ENCODE peak calls at places on chromosomes 1 and 21, in four cellular contexts. One of them, this sample, is unnamed. For H3K27me3 and H3K36me3, the result is how much of the 10 kb centered on the place peaks cover.

GRCh38 chr1:22137006-22137720 is 5.7 kb downstream of the WNT4 start:
- DNase-seq in osteoblast: no peak
- DNase-seq in adipocyte: no peak
- DNase-seq in mammary epithelial cell: peak
- DNase-seq in this sample: peak

GRCh38 chr21:46144464-46145070 is 10.8 kb downstream of the FTCD start:
- DNase-seq in osteoblast: peak
- DNase-seq in adipocyte: no peak
- DNase-seq in mammary epithelial cell: no peak
- DNase-seq in this sample: no peak

GRCh38 chr1:89682630-89683029 is 49.7 kb downstream of the LRRC8C start:
- DNase-seq in osteoblast: no peak
- DNase-seq in adipocyte: no peak
- DNase-seq in mammary epithelial cell: no peak
- DNase-seq in this sample: no peak

GRCh38 chr1:81660286-81660685 is 140.4 kb upstream of the ADGRL2 start:
- DNase-seq in osteoblast: no peak
- DNase-seq in adipocyte: no peak
- DNase-seq in mammary epithelial cell: no peak
- DNase-seq in this sample: no peak

GRCh38 chr1:51989582-51990477 is 670 bp downstream of the RAB3B start:
- DNase-seq in osteoblast: peak
- DNase-seq in adipocyte: no peak
- DNase-seq in mammary epithelial cell: no peak
- DNase-seq in this sample: peak

GRCh38 chr1:203289281-203289981 is 15.9 kb upstream of the BTG2 start:
- DNase-seq in osteoblast: peak
- DNase-seq in adipocyte: no peak
- DNase-seq in mammary epithelial cell: no peak
- DNase-seq in this sample: peak

GRCh38 chr1:241615043-241615974 is 24.9 kb downstream of the CHML start:
- DNase-seq in osteoblast: no peak
- DNase-seq in adipocyte: no peak
- DNase-seq in mammary epithelial cell: no peak
- DNase-seq in this sample: no peak

GRCh38 chr1:118008011-118008410 is 78.5 kb downstream of the WDR3 start:
- DNase-seq in osteoblast: no peak
- DNase-seq in adipocyte: no peak
- DNase-seq in mammary epithelial cell: no peak
- DNase-seq in this sample: no peak

GRCh38 chr21:31354604-31355443 is 10.8 kb upstream of the TIAM1 start:
- DNase-seq in osteoblast: peak
- DNase-seq in adipocyte: peak
- DNase-seq in mammary epithelial cell: peak
- DNase-seq in this sample: no peak

GRCh38 chr1:58861510-58861909 is 77.7 kb upstream of the JUN start:
- DNase-seq in osteoblast: no peak
- DNase-seq in adipocyte: no peak
- DNase-seq in mammary epithelial cell: peak
- DNase-seq in this sample: no peak

GRCh38 chr21:26918318-26919065 is 48.4 kb downstream of the ADAMTS5 start:
- DNase-seq in osteoblast: no peak
- DNase-seq in adipocyte: peak
- DNase-seq in mammary epithelial cell: no peak
- DNase-seq in this sample: no peak

GRCh38 chr1:116139592-116140134 is 28.5 kb downstream of the MAB21L3 start:
- DNase-seq in osteoblast: no peak
- DNase-seq in adipocyte: no peak
- DNase-seq in mammary epithelial cell: no peak
- DNase-seq in this sample: no peak

GRCh38 chr1:46484783-46485490 is 4.7 kb upstream of the DMBX1 start:
- DNase-seq in osteoblast: peak
- DNase-seq in adipocyte: no peak
- DNase-seq in mammary epithelial cell: no peak
- DNase-seq in this sample: peak

GRCh38 chr1:93907718-93908117 is 1.5 kb downstream of the GCLM start:
- DNase-seq in osteoblast: peak
- DNase-seq in adipocyte: peak
- DNase-seq in mammary epithelial cell: peak
- DNase-seq in this sample: peak

GRCh38 chr21:34722684-34723300 is 54.0 kb downstream of the CLIC6 start:
- DNase-seq in osteoblast: no peak
- DNase-seq in adipocyte: no peak
- DNase-seq in mammary epithelial cell: no peak
- DNase-seq in this sample: peak

GRCh38 chr1:46516551-46516950 is 26.9 kb downstream of the DMBX1 start:
- DNase-seq in osteoblast: no peak
- DNase-seq in adipocyte: no peak
- DNase-seq in mammary epithelial cell: no peak
- DNase-seq in this sample: no peak

GRCh38 chr21:31363720-31364119 is 19.7 kb upstream of the TIAM1 start:
- DNase-seq in osteoblast: no peak
- DNase-seq in adipocyte: no peak
- DNase-seq in mammary epithelial cell: no peak
- DNase-seq in this sample: no peak

GRCh38 chr1:151716771-151717631 is at the start of gene CELF3:
- DNase-seq in osteoblast: peak
- DNase-seq in adipocyte: peak
- DNase-seq in mammary epithelial cell: no peak
- DNase-seq in this sample: peak

GRCh38 chr1:227774721-227775665 is 39.8 kb downstream of the SNAP47 start:
- DNase-seq in osteoblast: peak
- DNase-seq in adipocyte: no peak
- DNase-seq in mammary epithelial cell: no peak
- DNase-seq in this sample: peak

GRCh38 chr1:78447096-78447495 is 43.7 kb upstream of the PTGFR start:
- DNase-seq in osteoblast: no peak
- DNase-seq in adipocyte: peak
- DNase-seq in mammary epithelial cell: no peak
- DNase-seq in this sample: no peak

GRCh38 chr1:168234846-168235547 is 9.2 kb downstream of the SFT2D2 start:
- DNase-seq in osteoblast: peak
- DNase-seq in adipocyte: peak
- DNase-seq in mammary epithelial cell: peak
- DNase-seq in this sample: peak

GRCh38 chr1:160576430-160576829 is 2.9 kb downstream of the CD84 start:
- DNase-seq in osteoblast: no peak
- DNase-seq in adipocyte: no peak
- DNase-seq in mammary epithelial cell: no peak
- DNase-seq in this sample: no peak

GRCh38 chr1:241679961-241680360 is 27.9 kb downstream of the WDR64 start:
- DNase-seq in osteoblast: no peak
- DNase-seq in adipocyte: no peak
- DNase-seq in mammary epithelial cell: no peak
- DNase-seq in this sample: no peak

GRCh38 chr1:240092301-240093119 is 827 bp downstream of the FMN2 start:
- DNase-seq in osteoblast: peak
- DNase-seq in adipocyte: peak
- DNase-seq in mammary epithelial cell: peak
- DNase-seq in this sample: peak

GRCh38 chr1:246580497-246581047 is 14.3 kb downstream of the CNST start:
- DNase-seq in osteoblast: no peak
- DNase-seq in adipocyte: no peak
- DNase-seq in mammary epithelial cell: no peak
- DNase-seq in this sample: no peak

GRCh38 chr1:99004270-99005141 is at the start of gene PLPPR5:
- DNase-seq in osteoblast: peak
- DNase-seq in adipocyte: peak
- DNase-seq in mammary epithelial cell: no peak
- DNase-seq in this sample: peak

GRCh38 chr1:27607239-27607804 is 3.4 kb upstream of the AHDC1 start:
- DNase-seq in osteoblast: peak
- DNase-seq in adipocyte: no peak
- DNase-seq in mammary epithelial cell: no peak
- DNase-seq in this sample: peak

GRCh38 chr1:30655672-30656071 is 67.7 kb downstream of the MATN1 start:
- DNase-seq in osteoblast: no peak
- DNase-seq in adipocyte: no peak
- DNase-seq in mammary epithelial cell: no peak
- DNase-seq in this sample: no peak

GRCh38 chr1:27789511-27790154 is 16.6 kb downstream of the STX12 start:
- DNase-seq in osteoblast: no peak
- DNase-seq in adipocyte: no peak
- DNase-seq in mammary epithelial cell: peak
- DNase-seq in this sample: no peak

GRCh38 chr21:46158666-46159300 is 3.4 kb upstream of the FTCD start:
- DNase-seq in osteoblast: peak
- DNase-seq in adipocyte: no peak
- DNase-seq in mammary epithelial cell: no peak
- DNase-seq in this sample: peak

DNA sequence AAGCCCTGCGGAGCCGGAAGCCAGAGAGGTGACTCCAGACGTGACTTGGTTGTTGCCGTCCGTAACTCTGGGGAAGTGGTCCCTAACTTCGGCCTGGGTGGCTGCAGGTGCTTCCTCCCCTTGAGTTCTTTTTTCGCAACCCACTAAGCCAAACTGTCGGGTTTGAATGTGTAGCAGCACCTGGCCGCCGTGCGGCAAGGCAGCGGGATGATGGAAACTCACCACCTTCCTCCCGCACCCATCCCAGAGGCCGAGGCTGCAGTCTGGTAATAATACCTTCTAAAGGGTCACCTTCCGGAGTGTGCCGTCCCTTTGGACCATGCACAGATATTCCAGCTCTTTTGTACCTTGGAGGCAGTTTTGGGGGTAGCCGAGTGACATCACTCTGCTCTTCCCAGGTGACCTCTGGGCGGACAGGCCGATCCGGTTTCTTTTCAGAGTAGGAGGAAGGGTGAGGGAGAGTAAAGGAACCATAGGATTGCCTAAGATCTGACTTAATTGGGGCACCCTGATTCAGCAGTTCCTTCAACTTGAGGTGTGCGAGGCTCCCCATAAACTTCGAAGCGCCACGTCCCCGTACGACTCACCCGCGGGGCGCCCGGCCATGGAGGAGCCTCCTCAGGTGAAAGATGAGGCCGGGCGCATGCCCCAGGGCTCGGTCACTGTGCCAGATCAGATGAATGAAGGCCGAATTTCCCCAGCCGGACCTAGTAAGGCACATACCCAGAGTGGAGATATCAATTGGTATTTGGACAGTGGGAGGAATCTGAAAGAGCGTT is 1.0 kb downstream of the KCNK1 start:
- DNase-seq in osteoblast: no peak
- DNase-seq in adipocyte: no peak
- DNase-seq in mammary epithelial cell: peak
- DNase-seq in this sample: peak
- H3K4me3 ChIP-seq in osteoblast: peak
- H3K4me3 ChIP-seq in adipocyte: peak
- H3K4me3 ChIP-seq in mammary epithelial cell: peak
- H3K4me3 ChIP-seq in this sample: peak

GRCh38 chr1:225366016-225366415 is 61.8 kb downstream of the LBR start:
- DNase-seq in osteoblast: no peak
- DNase-seq in adipocyte: no peak
- DNase-seq in mammary epithelial cell: no peak
- DNase-seq in this sample: no peak
- H3K27me3 ChIP-seq in osteoblast: under half
- H3K27me3 ChIP-seq in adipocyte: under half
- H3K27me3 ChIP-seq in mammary epithelial cell: under half
- H3K27me3 ChIP-seq in this sample: under half

GRCh38 chr1:76419603-76420002 is 345.1 kb downstream of the ST6GALNAC3 start:
- DNase-seq in osteoblast: no peak
- DNase-seq in adipocyte: no peak
- DNase-seq in mammary epithelial cell: no peak
- DNase-seq in this sample: no peak
- H3K36me3 ChIP-seq in osteoblast: under half
- H3K36me3 ChIP-seq in adipocyte: under half
- H3K36me3 ChIP-seq in mammary epithelial cell: under half
- H3K36me3 ChIP-seq in this sample: under half

DNA sequence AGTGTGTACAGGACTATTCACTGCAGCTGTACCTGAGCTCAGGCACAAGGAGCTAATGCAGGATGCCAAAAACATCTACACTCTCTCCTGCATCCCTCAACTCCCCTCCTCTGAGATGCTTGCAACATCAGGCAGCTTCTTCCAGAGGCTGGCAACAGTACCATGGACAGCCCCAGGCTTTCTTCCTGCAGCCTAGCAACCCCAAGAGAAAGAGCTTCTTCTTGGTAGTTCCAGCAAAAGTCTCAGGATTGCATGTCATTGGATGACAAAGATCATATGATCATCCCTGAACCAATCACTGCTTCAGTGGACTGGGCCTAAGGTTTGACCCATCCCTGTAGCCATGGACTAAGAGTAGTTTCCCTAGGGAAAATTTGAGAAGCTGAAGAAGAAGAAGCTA is 46.7 kb downstream of the CAMK2N1 start:
- DNase-seq in osteoblast: peak
- DNase-seq in adipocyte: peak
- DNase-seq in mammary epithelial cell: peak
- DNase-seq in this sample: peak
- H3K4me3 ChIP-seq in osteoblast: no peak
- H3K4me3 ChIP-seq in adipocyte: no peak
- H3K4me3 ChIP-seq in mammary epithelial cell: no peak
- H3K4me3 ChIP-seq in this sample: no peak

DNA sequence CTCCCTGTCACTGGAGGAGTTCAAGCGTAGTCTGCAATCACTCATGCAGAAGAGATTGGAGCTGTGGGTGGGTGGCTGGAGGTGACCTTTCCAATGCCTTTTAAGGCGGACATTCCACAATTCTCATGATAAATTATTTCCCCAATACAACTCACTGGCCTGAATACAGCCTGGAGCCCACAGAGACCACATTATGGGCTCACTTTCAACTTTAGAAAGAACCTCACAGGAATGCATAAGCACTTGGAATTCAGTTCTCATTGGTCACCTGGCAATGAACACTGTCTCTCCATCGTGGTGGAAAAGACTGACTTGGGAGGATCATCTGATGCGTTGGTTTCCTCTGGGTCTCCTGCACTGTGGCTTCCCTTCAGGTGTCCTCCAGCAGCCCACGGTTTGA is 151.8 kb upstream of the KCND3 start:
- DNase-seq in osteoblast: no peak
- DNase-seq in adipocyte: no peak
- DNase-seq in mammary epithelial cell: no peak
- DNase-seq in this sample: no peak
- H3K27me3 ChIP-seq in osteoblast: under half
- H3K27me3 ChIP-seq in adipocyte: under half
- H3K27me3 ChIP-seq in mammary epithelial cell: under half
- H3K27me3 ChIP-seq in this sample: under half